ENCODE peak calls at places on chromosomes 6 and 20, in eight cellular contexts. I is COR-L47; Y is astrocyte of the spinal cord; V is stimulated activated CD8-positive, alpha-beta memory T cell treated with anti-CD3 and anti-CD28 coated beads, Interleukin-2, amount 100 ng/mL, for 1 hour; R is EH; G is psoas muscle; L is GM03348; F is stimulated activated CD4-positive, alpha-beta T cell treated with anti-CD3 and anti-CD28 coated beads, Interleukin-15, amount 100 ng/mL, for 1 hour. Z is an unnamed sample.

GRCh38 chr6:163971841-163972838 is 557.6 kb downstream of the QKI start:
- DNase-seq in I (no peak), Y (no peak), V (no peak), R (no peak), G (no peak), L (no peak), F (no peak), Z (no peak)

GRCh38 chr6:34912715-34913464 is 23.8 kb downstream of the ANKS1A start:
- DNase-seq in I (no peak), Y (peak), V (no peak), R (peak), G (no peak), L (peak), F (no peak), Z (no peak)

GRCh38 chr6:41712651-41713103 is 22.7 kb downstream of the TFEB start:
- DNase-seq in I (peak), Y (peak), V (no peak), R (no peak), G (peak), L (no peak), F (no peak), Z (no peak)

GRCh38 chr6:157148391-157149323 is 174.7 kb downstream of the TMEM242 start:
- DNase-seq in I (no peak), Y (peak), V (no peak), R (peak), G (peak), L (peak), F (no peak), Z (no peak)

GRCh38 chr20:36384022-36384619 is 78.0 kb downstream of the DLGAP4 start:
- DNase-seq in I (no peak), Y (peak), V (no peak), R (peak), G (no peak), L (peak), F (no peak), Z (peak)

GRCh38 chr6:26235240-26235730 is 129.7 kb upstream of the BTN3A2 start:
- DNase-seq in I (no peak), Y (no peak), V (no peak), R (no peak), G (no peak), L (no peak), F (no peak), Z (no peak)

GRCh38 chr6:6952484-6952883 is 155.3 kb upstream of the RREB1 start:
- DNase-seq in I (no peak), Y (no peak), V (no peak), R (no peak), G (no peak), L (no peak), F (no peak), Z (no peak)

GRCh38 chr6:77245026-77245425 is 218.3 kb downstream of the HTR1B start:
- DNase-seq in I (no peak), Y (no peak), V (no peak), R (no peak), G (no peak), L (no peak), F (no peak), Z (no peak)

GRCh38 chr6:40485795-40486194 is 101.4 kb downstream of the LRFN2 start:
- DNase-seq in I (no peak), Y (no peak), V (no peak), R (no peak), G (no peak), L (no peak), F (no peak), Z (no peak)

Z was measured in T-helper 1 cell.